ENCODE peak calls at places on chromosomes 4 and X, in seven cellular contexts. B is IMR-90, Y is neuronal stem cell, I is mesendoderm, O is H1, L is H9, P is trophoblast cell. H is an unnamed sample.

GRCh38 chrX:2823795-2824386 is 4.8 kb upstream of the GYG2 start:
- DNase-seq in B (no peak), Y (no peak), I (no peak), O (no peak), L (no peak), P (no peak), H (no peak)

GRCh38 chrX:6708041-6708440 is 173.1 kb upstream of the VCX3A start:
- DNase-seq in B (no peak), Y (no peak), I (peak), O (no peak), L (no peak), P (peak), H (no peak)

GRCh38 chrX:2526390-2526789 is 25.6 kb upstream of the DHRSX start:
- DNase-seq in B (no peak), Y (no peak), I (no peak), O (no peak), L (no peak), P (no peak), H (no peak)

GRCh38 chrX:47802589-47802988 is 34.1 kb upstream of the ZNF81 start:
- DNase-seq in B (peak), Y (no peak), I (no peak), O (no peak), L (no peak), P (no peak), H (no peak)

GRCh38 chrX:1248381-1249061 is 20.1 kb upstream of the CSF2RA start:
- DNase-seq in B (no peak), Y (peak), I (peak), O (no peak), L (peak), P (peak), H (peak)

GRCh38 chr4:184746532-184746870 is 12.6 kb upstream of the CENPU start:
- DNase-seq in B (peak), Y (no peak), I (peak), O (no peak), L (no peak), P (peak), H (peak)

GRCh38 chr4:118772149-118773081 is 63.5 kb downstream of the SEC24D start:
- DNase-seq in B (peak), Y (peak), I (peak), O (no peak), L (no peak), P (peak), H (peak)

GRCh38 chrX:37846934-37847732 is at the start of gene DYNLT3:
- DNase-seq in B (peak), Y (peak), I (peak), O (peak), L (peak), P (peak), H (peak)

GRCh38 chr4:185500035-185500434 is 28.5 kb upstream of the CCDC110 start:
- DNase-seq in B (no peak), Y (no peak), I (no peak), O (no peak), L (no peak), P (no peak), H (no peak)

GRCh38 chr4:185559913-185560281 is 24.6 kb upstream of the PDLIM3 start:
- DNase-seq in B (peak), Y (no peak), I (peak), O (no peak), L (no peak), P (peak), H (peak)

GRCh38 chr4:56213543-56213942 is 173.7 kb downstream of the AASDH start:
- DNase-seq in B (no peak), Y (no peak), I (no peak), O (no peak), L (no peak), P (no peak), H (no peak)

GRCh38 chr4:165718660-165719059 is 154.4 kb upstream of the TLL1 start:
- DNase-seq in B (no peak), Y (no peak), I (no peak), O (no peak), L (no peak), P (no peak), H (no peak)

GRCh38 chrX:153773218-153773611 is 7.6 kb upstream of the SRPK3 start:
- DNase-seq in B (no peak), Y (no peak), I (no peak), O (no peak), L (no peak), P (no peak), H (no peak)

GRCh38 chrX:141415889-141416288 is 168.6 kb downstream of the SPANXA1 start:
- DNase-seq in B (no peak), Y (no peak), I (no peak), O (no peak), L (no peak), P (no peak), H (no peak)

DNA sequence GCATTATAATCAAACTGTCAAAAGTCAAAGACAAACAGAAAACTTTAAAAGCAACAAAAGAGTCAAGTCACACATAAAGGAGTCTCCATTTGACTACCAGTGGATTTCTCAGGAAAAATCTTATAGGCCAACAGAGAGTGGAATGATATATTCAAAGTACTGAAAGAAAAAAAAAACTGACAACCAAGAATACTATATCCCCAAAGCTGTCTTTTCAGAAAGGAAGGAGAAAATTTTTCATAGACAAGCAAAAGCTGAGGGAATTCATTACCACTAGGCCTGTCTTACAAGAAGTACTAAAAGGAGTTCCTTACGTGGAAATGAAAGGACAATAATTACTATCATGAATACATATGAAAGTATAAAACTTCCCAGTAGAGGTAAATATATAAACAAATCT is 39.0 kb downstream of the SLC10A7 start:
- DNase-seq in B (no peak), Y (no peak), I (no peak), O (no peak), L (no peak), P (no peak), H (no peak)
- H2AK5ac ChIP-seq in B (no peak), Y (no peak), I (no peak), O (no peak), L (no peak), P (no peak), H (no peak)

GRCh38 chr4:140047017-140047640 is 106.9 kb downstream of the MAML3 start:
- DNase-seq in B (no peak), Y (no peak), I (peak), O (no peak), L (peak), P (peak), H (no peak)

GRCh38 chr4:140044314-140044991 is 109.5 kb downstream of the MAML3 start:
- DNase-seq in B (peak), Y (no peak), I (no peak), O (no peak), L (no peak), P (no peak), H (peak)

GRCh38 chr4:140046573-140046972 is 107.4 kb downstream of the MAML3 start:
- DNase-seq in B (no peak), Y (no peak), I (peak), O (no peak), L (no peak), P (peak), H (no peak)

GRCh38 chr4:140046037-140046436 is 107.9 kb downstream of the MAML3 start:
- DNase-seq in B (no peak), Y (no peak), I (no peak), O (no peak), L (no peak), P (no peak), H (no peak)

GRCh38 chr4:140042634-140043033 is 111.3 kb downstream of the MAML3 start:
- DNase-seq in B (no peak), Y (no peak), I (no peak), O (no peak), L (no peak), P (no peak), H (no peak)
- H2AK5ac ChIP-seq in B (no peak), Y (no peak), I (no peak), O (no peak), L (no peak), P (no peak), H (no peak)

GRCh38 chr4:139530833-139531427 is 25.1 kb downstream of the SETD7 start:
- DNase-seq in B (no peak), Y (peak), I (peak), O (no peak), L (peak), P (peak), H (peak)

GRCh38 chr4:139525414-139525813 is 30.6 kb downstream of the SETD7 start:
- DNase-seq in B (no peak), Y (no peak), I (no peak), O (no peak), L (no peak), P (no peak), H (no peak)

GRCh38 chr4:139526928-139527327 is 29.1 kb downstream of the SETD7 start:
- DNase-seq in B (no peak), Y (no peak), I (no peak), O (no peak), L (no peak), P (no peak), H (no peak)

GRCh38 chr4:139524062-139524631 is 31.9 kb downstream of the SETD7 start:
- DNase-seq in B (peak), Y (no peak), I (no peak), O (no peak), L (no peak), P (peak), H (peak)

DNA sequence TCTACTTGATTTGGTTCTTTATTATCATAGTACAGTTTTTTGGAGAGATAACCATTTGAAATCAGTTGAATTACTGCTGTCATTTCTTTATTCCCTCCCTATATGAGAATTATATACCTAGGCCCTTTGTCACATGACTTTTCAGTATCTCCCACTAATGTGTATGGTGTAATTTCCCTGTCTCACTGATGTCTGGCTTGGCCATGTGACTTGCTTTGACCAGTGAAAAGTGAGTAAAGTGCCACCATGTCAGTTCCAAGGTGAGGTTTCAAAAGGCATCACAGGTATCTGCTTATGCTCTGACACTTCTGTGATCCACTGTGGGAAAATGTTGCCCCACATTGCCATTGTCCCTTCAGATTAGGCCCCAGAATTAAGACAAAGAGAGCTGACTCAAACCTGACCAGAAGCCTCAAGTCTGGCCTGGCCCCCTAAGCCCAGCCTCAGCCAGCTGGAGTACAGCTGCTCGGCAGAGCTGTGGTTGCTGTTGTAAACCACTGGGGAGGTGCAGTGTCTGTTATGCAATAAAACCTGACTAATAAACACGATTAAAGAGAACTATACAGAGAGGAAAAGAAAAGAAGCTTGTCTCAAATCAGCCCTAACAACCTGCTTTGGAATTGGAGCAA is 27.5 kb downstream of the SETD7 start:
- DNase-seq in B (peak), Y (no peak), I (no peak), O (no peak), L (no peak), P (no peak), H (peak)
- H2AK5ac ChIP-seq in B (peak), Y (no peak), I (no peak), O (no peak), L (no peak), P (no peak), H (no peak)

GRCh38 chrX:155962906-155963305 is 34.6 kb upstream of the IL9R start:
- DNase-seq in B (no peak), Y (no peak), I (peak), O (no peak), L (no peak), P (peak), H (no peak)
- H2AK5ac ChIP-seq in B (no peak), Y (no peak), I (no peak), O (no peak), L (no peak), P (no peak), H (no peak)

DNA sequence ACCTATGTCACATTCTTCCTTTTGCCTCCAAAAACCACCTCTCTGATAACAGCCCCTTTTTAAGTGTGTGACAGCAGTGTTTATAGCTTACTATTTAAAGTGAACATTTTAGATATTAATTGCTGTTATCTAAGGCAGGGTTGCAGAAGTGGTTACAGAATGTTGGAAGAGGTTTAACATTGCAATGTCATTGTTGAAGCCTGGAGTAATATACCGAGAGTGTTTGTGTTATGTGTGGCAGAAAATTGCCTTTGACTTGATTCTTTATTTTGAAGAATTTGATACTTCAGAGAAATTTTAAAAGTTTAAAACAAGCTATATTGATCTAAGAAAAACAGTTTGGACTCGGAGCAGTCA is 37.1 kb downstream of the SMARCAD1 start:
- DNase-seq in B (no peak), Y (no peak), I (no peak), O (no peak), L (no peak), P (no peak), H (no peak)
- H2AK5ac ChIP-seq in B (no peak), Y (no peak), I (no peak), O (no peak), L (no peak), P (no peak), H (no peak)

H was measured in mesenchymal stem cell.